ENCODE peak calls at places on chromosome 10, in nine cellular contexts. B is HL-60, W is AG04450, X is GM12865, C is GM10248, E is pancreas, Q is ovary, U is fibroblast of the aortic adventitia, I is RWPE1. V is an unnamed sample.

GRCh38 chr10:131902211-131902610 is 1.4 kb downstream of the PPP2R2D start:
- DNase-seq in B (no peak), W (no peak), X (no peak), C (no peak), E (no peak), Q (no peak), U (no peak), I (no peak), V (no peak)

GRCh38 chr10:78805176-78805575 is 263.6 kb upstream of the ZMIZ1 start:
- DNase-seq in B (no peak), W (peak), X (no peak), C (no peak), E (no peak), Q (peak), U (peak), I (peak), V (peak)

GRCh38 chr10:84783386-84783785 is 455.0 kb downstream of the CCSER2 start:
- DNase-seq in B (no peak), W (no peak), X (peak), C (peak), E (no peak), Q (no peak), U (no peak), I (peak), V (peak)

GRCh38 chr10:91190876-91191580 is 29.4 kb upstream of the PCGF5 start:
- DNase-seq in B (no peak), W (no peak), X (peak), C (no peak), E (no peak), Q (no peak), U (peak), I (no peak), V (no peak)

GRCh38 chr10:70742537-70743429 is 42.4 kb downstream of the TBATA start:
- DNase-seq in B (no peak), W (peak), X (no peak), C (no peak), E (no peak), Q (no peak), U (peak), I (no peak), V (no peak)

GRCh38 chr10:25869067-25869591 is 64.9 kb upstream of the MYO3A start:
- DNase-seq in B (no peak), W (no peak), X (no peak), C (no peak), E (no peak), Q (no peak), U (no peak), I (no peak), V (no peak)

GRCh38 chr10:4931587-4931986 is 31.6 kb upstream of the AKR1C1 start:
- DNase-seq in B (no peak), W (no peak), X (no peak), C (no peak), E (peak), Q (no peak), U (no peak), I (no peak), V (no peak)

GRCh38 chr10:133023216-133023843 is 64.4 kb upstream of the ADGRA1 start:
- DNase-seq in B (no peak), W (no peak), X (no peak), C (no peak), E (peak), Q (no peak), U (no peak), I (no peak), V (no peak)

GRCh38 chr10:20274580-20274979 is 458.3 kb downstream of the PLXDC2 start:
- DNase-seq in B (no peak), W (no peak), X (no peak), C (no peak), E (no peak), Q (no peak), U (no peak), I (no peak), V (no peak)

GRCh38 chr10:131207584-131208532 is 103.7 kb downstream of the TCERG1L start:
- DNase-seq in B (no peak), W (no peak), X (no peak), C (no peak), E (no peak), Q (no peak), U (no peak), I (no peak), V (no peak)

GRCh38 chr10:80751940-80752339 is 214.2 kb downstream of the SH2D4B start:
- DNase-seq in B (no peak), W (no peak), X (no peak), C (no peak), E (no peak), Q (no peak), U (no peak), I (no peak), V (no peak)

GRCh38 chr10:78395162-78395561 is 361.5 kb downstream of the RPS24 start:
- DNase-seq in B (no peak), W (no peak), X (no peak), C (no peak), E (no peak), Q (no peak), U (no peak), I (no peak), V (no peak)

GRCh38 chr10:35822316-35822715 is 180.2 kb upstream of the FZD8 start:
- DNase-seq in B (no peak), W (no peak), X (peak), C (no peak), E (peak), Q (peak), U (peak), I (no peak), V (peak)

GRCh38 chr10:29687411-29688160 is 52.8 kb upstream of the SVIL start:
- DNase-seq in B (peak), W (no peak), X (no peak), C (no peak), E (no peak), Q (no peak), U (peak), I (no peak), V (no peak)

GRCh38 chr10:87816842-87817178 is 1.2 kb downstream of the ATAD1 start:
- DNase-seq in B (no peak), W (no peak), X (no peak), C (no peak), E (no peak), Q (no peak), U (peak), I (no peak), V (no peak)

GRCh38 chr10:68212721-68213352 is 19.1 kb downstream of the ATOH7 start:
- DNase-seq in B (no peak), W (no peak), X (peak), C (peak), E (no peak), Q (no peak), U (peak), I (peak), V (no peak)

GRCh38 chr10:89875557-89875956 is 174.2 kb downstream of the KIF20B start:
- DNase-seq in B (no peak), W (no peak), X (no peak), C (no peak), E (no peak), Q (no peak), U (no peak), I (no peak), V (no peak)

GRCh38 chr10:3963191-3963673 is 178.2 kb upstream of the KLF6 start:
- DNase-seq in B (no peak), W (no peak), X (no peak), C (no peak), E (no peak), Q (no peak), U (no peak), I (peak), V (no peak)

GRCh38 chr10:17216217-17216900 is 11.7 kb upstream of the VIM start:
- DNase-seq in B (peak), W (no peak), X (peak), C (peak), E (no peak), Q (no peak), U (peak), I (peak), V (no peak)

GRCh38 chr10:32692174-32692573 is 246.2 kb downstream of the CCDC7 start:
- DNase-seq in B (no peak), W (peak), X (no peak), C (no peak), E (no peak), Q (no peak), U (peak), I (peak), V (no peak)

GRCh38 chr10:99539820-99540219 is 7.1 kb downstream of the NKX2-3 start:
- DNase-seq in B (no peak), W (no peak), X (no peak), C (no peak), E (no peak), Q (no peak), U (no peak), I (no peak), V (no peak)

DNA sequence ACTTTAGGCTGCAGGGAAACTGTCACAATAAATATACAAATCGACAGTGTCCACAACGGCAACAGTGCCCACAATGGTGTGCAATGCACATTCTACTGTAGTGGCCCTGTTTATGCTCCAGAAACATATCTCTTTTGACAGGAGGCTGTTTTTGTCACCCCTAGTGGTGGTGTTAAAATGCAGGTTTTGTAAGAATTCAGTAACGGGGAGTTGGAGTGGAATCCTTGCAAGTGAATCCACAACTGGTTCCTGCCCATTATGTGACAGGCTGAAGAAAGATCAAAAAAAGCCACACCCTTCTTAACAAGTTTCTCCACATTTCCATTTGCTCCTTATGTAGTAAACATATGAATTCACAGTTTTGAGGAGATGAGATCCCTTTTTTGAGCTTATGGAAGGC is 58.5 kb downstream of the BEND7 start:
- DNase-seq in B (no peak), W (no peak), X (no peak), C (no peak), E (no peak), Q (no peak), U (no peak), I (no peak), V (no peak)
- TF ChIP-seq CTCF in B (no peak), W (no peak), X (peak), C (no peak), E (no peak), Q (no peak), U (no peak), I (no peak), V (no peak)

GRCh38 chr10:44517635-44518034 is 132.7 kb upstream of the CXCL12 start:
- DNase-seq in B (no peak), W (no peak), X (peak), C (peak), E (no peak), Q (no peak), U (no peak), I (no peak), V (no peak)
- TF ChIP-seq CTCF in B (peak), W (no peak), X (peak), C (no peak), E (no peak), Q (no peak), U (no peak), I (no peak), V (no peak)

GRCh38 chr10:9294132-9294663 is 1239.7 kb downstream of the GATA3 start:
- DNase-seq in B (no peak), W (no peak), X (peak), C (no peak), E (no peak), Q (no peak), U (no peak), I (no peak), V (no peak)

GRCh38 chr10:9289811-9290210 is 1235.3 kb downstream of the GATA3 start:
- DNase-seq in B (no peak), W (no peak), X (no peak), C (no peak), E (no peak), Q (no peak), U (no peak), I (no peak), V (no peak)

GRCh38 chr10:9297580-9297979 is 1243.1 kb downstream of the GATA3 start:
- DNase-seq in B (no peak), W (no peak), X (no peak), C (no peak), E (no peak), Q (no peak), U (no peak), I (no peak), V (no peak)

GRCh38 chr10:9296206-9296605 is 1241.7 kb downstream of the GATA3 start:
- DNase-seq in B (no peak), W (no peak), X (no peak), C (no peak), E (no peak), Q (no peak), U (no peak), I (no peak), V (no peak)

GRCh38 chr10:9294865-9295264 is 1240.4 kb downstream of the GATA3 start:
- DNase-seq in B (peak), W (no peak), X (peak), C (no peak), E (no peak), Q (no peak), U (no peak), I (no peak), V (no peak)
- TF ChIP-seq CTCF in B (no peak), W (no peak), X (no peak), C (no peak), E (no peak), Q (no peak), U (no peak), I (no peak), V (no peak)

GRCh38 chr10:75630746-75631145 is 199.3 kb downstream of the LRMDA start:
- DNase-seq in B (no peak), W (no peak), X (no peak), C (no peak), E (no peak), Q (no peak), U (no peak), I (no peak), V (no peak)
- TF ChIP-seq CTCF in B (no peak), W (no peak), X (no peak), C (no peak), E (no peak), Q (no peak), U (no peak), I (no peak), V (no peak)

GRCh38 chr10:118835682-118836326 is 81.0 kb upstream of the CACUL1 start:
- DNase-seq in B (no peak), W (no peak), X (no peak), C (no peak), E (peak), Q (no peak), U (no peak), I (peak), V (no peak)
- TF ChIP-seq CTCF in B (no peak), W (no peak), X (no peak), C (no peak), E (no peak), Q (no peak), U (no peak), I (peak), V (no peak)

GRCh38 chr10:97640868-97641811 is 669 bp downstream of the PI4K2A start:
- DNase-seq in B (peak), W (peak), X (peak), C (peak), E (no peak), Q (peak), U (peak), I (peak), V (peak)
- TF ChIP-seq CTCF in B (no peak), W (no peak), X (no peak), C (no peak), E (no peak), Q (no peak), U (no peak), I (no peak), V (no peak)

GRCh38 chr10:86711237-86711956 is 43.1 kb downstream of the LDB3 start:
- DNase-seq in B (peak), W (peak), X (peak), C (peak), E (peak), Q (peak), U (peak), I (peak), V (peak)
- TF ChIP-seq CTCF in B (peak), W (peak), X (peak), C (peak), E (no peak), Q (peak), U (peak), I (peak), V (peak)

V was measured in nephron progenitor cell.